ENCODE peak calls at places on chromosome 22, in six cellular contexts. V is stimulated activated naive CD4-positive, alpha-beta T cell; I is trophoblast cell; R is COR-L47; O is LHCN-M2; T is EH. B is an unnamed sample.

GRCh38 chr22:46044718-46045458 is 67.9 kb upstream of the WNT7B start:
- DNase-seq in V (no peak), I (no peak), R (no peak), O (no peak), T (peak), B (no peak)

GRCh38 chr22:38570841-38571364 is 920 bp upstream of the DMC1 start:
- DNase-seq in V (peak), I (no peak), R (peak), O (peak), T (no peak), B (peak)

GRCh38 chr22:37088108-37088605 is 21.4 kb downstream of the TMPRSS6 start:
- DNase-seq in V (no peak), I (peak), R (no peak), O (no peak), T (peak), B (no peak)

GRCh38 chr22:48897638-48897954 is 930.1 kb downstream of the BRD1 start:
- DNase-seq in V (no peak), I (no peak), R (no peak), O (no peak), T (no peak), B (no peak)

GRCh38 chr22:36435516-36436415 is 45.7 kb downstream of the TXN2 start:
- DNase-seq in V (peak), I (no peak), R (no peak), O (no peak), T (no peak), B (peak)

GRCh38 chr22:20080445-20080775 is 369 bp downstream of the DGCR8 start:
- DNase-seq in V (peak), I (peak), R (peak), O (peak), T (peak), B (peak)

GRCh38 chr22:30868663-30869385 is 99.8 kb downstream of the MORC2 start:
- DNase-seq in V (no peak), I (no peak), R (peak), O (peak), T (peak), B (no peak)

GRCh38 chr22:44862981-44863860 is 110.8 kb downstream of the ARHGAP8 start:
- DNase-seq in V (no peak), I (no peak), R (no peak), O (no peak), T (no peak), B (no peak)

GRCh38 chr22:43167001-43167589 is 15.7 kb downstream of the TSPO start:
- DNase-seq in V (no peak), I (no peak), R (no peak), O (no peak), T (no peak), B (no peak)

GRCh38 chr22:41699264-41700104 is at the start of gene MEI1:
- DNase-seq in V (peak), I (peak), R (no peak), O (peak), T (peak), B (peak)

GRCh38 chr22:38239101-38239761 is 33.6 kb downstream of the TMEM184B start:
- DNase-seq in V (no peak), I (no peak), R (no peak), O (peak), T (peak), B (no peak)

GRCh38 chr22:27274770-27275449 is 526.6 kb downstream of the MN1 start:
- DNase-seq in V (no peak), I (no peak), R (no peak), O (no peak), T (peak), B (no peak)

B was measured in effector memory CD4-positive, alpha-beta T cell.